ENCODE peak calls at places on chromosome 16, in ten cellular contexts. One of them, this sample, is unnamed. For H3K36me3, the result is how much of the 10 kb centered on the place peaks cover.

GRCh38 chr16:7345423-7345822 is 12.8 kb downstream of the RBFOX1 start:
- DNase-seq in Karpas-422: no peak
- DNase-seq in aorta: no peak
- DNase-seq in ovary: no peak
- DNase-seq in H7: no peak
- DNase-seq in tibial nerve: no peak
- DNase-seq in uterus: no peak
- DNase-seq in NT2/D1: no peak
- DNase-seq in effector memory CD4-positive, alpha-beta T cell: no peak
- DNase-seq in neural progenitor cell: no peak
- DNase-seq in this sample: no peak

GRCh38 chr16:57533618-57534336 is 2.6 kb downstream of the CCDC102A start:
- DNase-seq in uterus: peak
- DNase-seq in tibial nerve: no peak
- DNase-seq in Karpas-422: peak
- DNase-seq in neural progenitor cell: no peak
- DNase-seq in ovary: peak
- DNase-seq in NT2/D1: no peak
- DNase-seq in effector memory CD4-positive, alpha-beta T cell: peak
- DNase-seq in aorta: peak
- DNase-seq in H7: peak
- DNase-seq in this sample: peak

GRCh38 chr16:2752850-2753522 is 548 bp downstream of the SRRM2 start:
- DNase-seq in aorta: peak
- DNase-seq in neural progenitor cell: peak
- DNase-seq in ovary: peak
- DNase-seq in uterus: peak
- DNase-seq in H7: peak
- DNase-seq in effector memory CD4-positive, alpha-beta T cell: peak
- DNase-seq in NT2/D1: peak
- DNase-seq in tibial nerve: peak
- DNase-seq in Karpas-422: peak
- DNase-seq in this sample: peak

GRCh38 chr16:535446-536405 is 8.2 kb downstream of the CAPN15 start:
- DNase-seq in H7: peak
- DNase-seq in effector memory CD4-positive, alpha-beta T cell: no peak
- DNase-seq in tibial nerve: no peak
- DNase-seq in NT2/D1: no peak
- DNase-seq in ovary: no peak
- DNase-seq in uterus: no peak
- DNase-seq in neural progenitor cell: no peak
- DNase-seq in Karpas-422: no peak
- DNase-seq in aorta: no peak
- DNase-seq in this sample: no peak

GRCh38 chr16:57260294-57260929 is 15.4 kb downstream of the ARL2BP start:
- DNase-seq in Karpas-422: no peak
- DNase-seq in neural progenitor cell: peak
- DNase-seq in ovary: no peak
- DNase-seq in aorta: no peak
- DNase-seq in tibial nerve: no peak
- DNase-seq in NT2/D1: peak
- DNase-seq in H7: peak
- DNase-seq in uterus: no peak
- DNase-seq in effector memory CD4-positive, alpha-beta T cell: no peak
- DNase-seq in this sample: no peak

GRCh38 chr16:26569793-26570192 is 496.9 kb upstream of the C16orf82 start:
- DNase-seq in Karpas-422: peak
- DNase-seq in H7: peak
- DNase-seq in uterus: no peak
- DNase-seq in ovary: no peak
- DNase-seq in tibial nerve: no peak
- DNase-seq in aorta: no peak
- DNase-seq in NT2/D1: peak
- DNase-seq in effector memory CD4-positive, alpha-beta T cell: no peak
- DNase-seq in neural progenitor cell: peak
- DNase-seq in this sample: no peak

GRCh38 chr16:51198349-51198748 is 47.3 kb upstream of the SALL1 start:
- DNase-seq in uterus: no peak
- DNase-seq in effector memory CD4-positive, alpha-beta T cell: no peak
- DNase-seq in Karpas-422: no peak
- DNase-seq in aorta: no peak
- DNase-seq in neural progenitor cell: no peak
- DNase-seq in ovary: no peak
- DNase-seq in NT2/D1: no peak
- DNase-seq in H7: no peak
- DNase-seq in tibial nerve: no peak
- DNase-seq in this sample: no peak

GRCh38 chr16:50666658-50667496 is 14.2 kb downstream of the SNX20 start:
- DNase-seq in H7: no peak
- DNase-seq in tibial nerve: no peak
- DNase-seq in uterus: no peak
- DNase-seq in aorta: no peak
- DNase-seq in Karpas-422: no peak
- DNase-seq in ovary: no peak
- DNase-seq in neural progenitor cell: no peak
- DNase-seq in effector memory CD4-positive, alpha-beta T cell: no peak
- DNase-seq in NT2/D1: no peak
- DNase-seq in this sample: no peak

DNA sequence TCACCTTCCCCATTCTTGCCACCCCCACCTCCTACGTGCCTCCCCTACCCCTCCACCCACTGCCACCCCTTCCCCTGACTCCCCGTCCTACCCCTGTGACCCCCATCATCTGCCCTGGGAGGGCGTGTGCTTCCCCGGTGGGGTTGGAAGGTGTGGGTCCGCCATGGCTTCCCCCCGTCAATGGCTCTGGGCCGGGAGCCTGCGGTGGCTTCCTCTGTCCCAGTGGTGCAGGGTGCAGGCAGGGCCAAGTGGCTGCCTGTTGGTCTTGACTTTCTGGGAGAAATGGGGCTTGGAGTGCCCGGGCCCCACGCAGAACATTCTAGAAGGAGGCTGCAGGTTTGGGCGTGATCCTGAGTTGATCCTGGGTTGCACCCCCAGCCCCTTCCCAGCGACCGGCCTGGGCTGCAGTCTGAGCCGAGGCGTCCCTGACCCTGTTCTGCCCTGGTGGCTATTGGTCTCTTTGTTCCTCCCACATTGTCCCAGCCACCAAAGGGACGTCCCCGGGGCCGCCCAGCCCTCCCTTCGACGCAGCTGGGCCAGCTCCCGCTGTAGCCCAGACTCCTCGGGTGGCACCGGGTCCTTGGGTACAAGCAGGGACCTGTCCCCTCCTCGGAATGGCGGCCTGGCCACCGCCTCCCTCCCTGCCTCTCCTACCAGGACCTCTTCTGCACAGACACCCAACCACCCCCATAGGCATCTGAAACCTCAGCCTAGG is 25.7 kb downstream of the GSE1 start:
- DNase-seq in tibial nerve: no peak
- DNase-seq in aorta: no peak
- DNase-seq in ovary: no peak
- DNase-seq in NT2/D1: no peak
- DNase-seq in effector memory CD4-positive, alpha-beta T cell: no peak
- DNase-seq in uterus: no peak
- DNase-seq in neural progenitor cell: no peak
- DNase-seq in Karpas-422: no peak
- DNase-seq in H7: no peak
- DNase-seq in this sample: no peak
- H3K36me3 ChIP-seq in tibial nerve: under half
- H3K36me3 ChIP-seq in aorta: under half
- H3K36me3 ChIP-seq in ovary: under half
- H3K36me3 ChIP-seq in NT2/D1: under half
- H3K36me3 ChIP-seq in effector memory CD4-positive, alpha-beta T cell: under half
- H3K36me3 ChIP-seq in uterus: under half
- H3K36me3 ChIP-seq in neural progenitor cell: under half
- H3K36me3 ChIP-seq in Karpas-422: under half
- H3K36me3 ChIP-seq in H7: under half
- H3K36me3 ChIP-seq in this sample: under half

GRCh38 chr16:75616541-75617010 is 6.5 kb downstream of the ADAT1 start:
- DNase-seq in aorta: no peak
- DNase-seq in tibial nerve: no peak
- DNase-seq in ovary: no peak
- DNase-seq in effector memory CD4-positive, alpha-beta T cell: no peak
- DNase-seq in neural progenitor cell: no peak
- DNase-seq in NT2/D1: no peak
- DNase-seq in H7: no peak
- DNase-seq in uterus: no peak
- DNase-seq in Karpas-422: no peak
- DNase-seq in this sample: no peak

GRCh38 chr16:75617121-75617520 is 6.0 kb downstream of the ADAT1 start:
- DNase-seq in uterus: no peak
- DNase-seq in neural progenitor cell: no peak
- DNase-seq in NT2/D1: no peak
- DNase-seq in aorta: no peak
- DNase-seq in tibial nerve: no peak
- DNase-seq in H7: no peak
- DNase-seq in effector memory CD4-positive, alpha-beta T cell: no peak
- DNase-seq in Karpas-422: no peak
- DNase-seq in ovary: no peak
- DNase-seq in this sample: no peak

GRCh38 chr16:75620326-75621169 is 2.5 kb downstream of the ADAT1 start:
- DNase-seq in ovary: no peak
- DNase-seq in effector memory CD4-positive, alpha-beta T cell: peak
- DNase-seq in H7: no peak
- DNase-seq in tibial nerve: no peak
- DNase-seq in NT2/D1: no peak
- DNase-seq in neural progenitor cell: no peak
- DNase-seq in Karpas-422: no peak
- DNase-seq in aorta: no peak
- DNase-seq in uterus: no peak
- DNase-seq in this sample: peak

GRCh38 chr16:75621170-75621477 is 2.0 kb downstream of the ADAT1 start:
- DNase-seq in tibial nerve: no peak
- DNase-seq in neural progenitor cell: peak
- DNase-seq in uterus: no peak
- DNase-seq in Karpas-422: peak
- DNase-seq in aorta: no peak
- DNase-seq in effector memory CD4-positive, alpha-beta T cell: no peak
- DNase-seq in H7: peak
- DNase-seq in NT2/D1: no peak
- DNase-seq in ovary: no peak
- DNase-seq in this sample: no peak

DNA sequence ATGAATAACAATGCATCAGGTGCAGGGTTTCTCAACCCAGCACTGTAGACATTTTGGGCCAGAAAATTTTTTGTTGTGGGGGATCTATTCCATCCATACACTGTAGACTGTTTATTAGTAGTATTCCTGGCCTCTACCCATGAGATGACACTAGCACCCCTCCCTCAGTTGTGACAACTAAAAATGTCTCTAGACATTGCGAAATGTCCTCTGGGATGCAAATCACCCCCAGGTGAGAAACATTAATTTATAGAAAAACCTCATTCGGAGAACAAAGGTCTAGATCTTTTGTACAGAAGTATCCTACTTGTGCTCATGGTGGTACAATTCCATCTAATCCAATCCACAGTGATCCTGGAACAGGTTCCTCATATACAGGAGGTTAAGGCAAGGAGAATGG is 4.3 kb downstream of the ADAT1 start:
- DNase-seq in tibial nerve: no peak
- DNase-seq in neural progenitor cell: no peak
- DNase-seq in effector memory CD4-positive, alpha-beta T cell: no peak
- DNase-seq in H7: no peak
- DNase-seq in ovary: no peak
- DNase-seq in aorta: no peak
- DNase-seq in uterus: no peak
- DNase-seq in Karpas-422: no peak
- DNase-seq in NT2/D1: no peak
- DNase-seq in this sample: no peak
- H3K36me3 ChIP-seq in tibial nerve: half or more
- H3K36me3 ChIP-seq in neural progenitor cell: under half
- H3K36me3 ChIP-seq in effector memory CD4-positive, alpha-beta T cell: under half
- H3K36me3 ChIP-seq in H7: under half
- H3K36me3 ChIP-seq in ovary: under half
- H3K36me3 ChIP-seq in aorta: under half
- H3K36me3 ChIP-seq in uterus: under half
- H3K36me3 ChIP-seq in Karpas-422: under half
- H3K36me3 ChIP-seq in NT2/D1: half or more
- H3K36me3 ChIP-seq in this sample: under half

DNA sequence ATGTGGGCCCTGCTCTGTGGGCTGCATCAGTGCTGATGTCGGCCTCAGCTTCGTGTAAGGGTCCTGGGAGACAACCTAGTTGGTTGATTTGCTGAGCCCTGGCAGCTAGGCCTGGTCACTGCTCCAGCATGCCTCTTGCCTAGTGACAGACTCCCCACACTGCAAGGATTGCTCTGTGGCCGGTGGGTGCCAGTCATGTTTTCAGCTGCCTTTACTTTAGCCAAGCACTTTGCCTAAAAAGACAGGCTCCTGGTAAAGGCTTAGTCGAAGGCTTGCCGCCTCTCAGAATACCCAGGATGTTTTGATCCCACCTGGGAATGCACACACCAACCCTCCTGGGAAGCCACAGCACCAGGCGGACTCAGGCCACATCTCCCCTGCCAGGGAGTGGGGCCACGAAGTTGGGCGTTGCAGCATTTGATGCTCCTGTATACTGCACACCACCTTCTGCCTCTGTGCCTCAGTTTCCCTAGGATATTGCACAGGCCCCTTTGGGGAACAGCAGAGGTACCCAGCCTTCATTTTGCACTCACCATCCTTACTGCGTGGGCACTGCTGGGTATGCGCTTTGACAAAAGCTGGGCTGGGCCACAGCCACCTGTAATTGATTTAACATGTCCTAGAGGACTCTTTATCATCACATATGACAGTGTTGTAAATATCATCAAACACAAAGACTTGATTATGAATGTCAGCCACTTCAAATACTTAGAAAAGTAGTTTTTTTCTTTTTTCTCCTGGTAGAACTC is 19.9 kb downstream of the GINS2 start:
- DNase-seq in aorta: peak
- DNase-seq in Karpas-422: no peak
- DNase-seq in tibial nerve: no peak
- DNase-seq in NT2/D1: no peak
- DNase-seq in H7: no peak
- DNase-seq in ovary: no peak
- DNase-seq in effector memory CD4-positive, alpha-beta T cell: no peak
- DNase-seq in uterus: no peak
- DNase-seq in neural progenitor cell: no peak
- DNase-seq in this sample: no peak
- H3K36me3 ChIP-seq in aorta: under half
- H3K36me3 ChIP-seq in Karpas-422: under half
- H3K36me3 ChIP-seq in tibial nerve: half or more
- H3K36me3 ChIP-seq in NT2/D1: half or more
- H3K36me3 ChIP-seq in H7: half or more
- H3K36me3 ChIP-seq in ovary: under half
- H3K36me3 ChIP-seq in effector memory CD4-positive, alpha-beta T cell: half or more
- H3K36me3 ChIP-seq in uterus: under half
- H3K36me3 ChIP-seq in neural progenitor cell: under half
- H3K36me3 ChIP-seq in this sample: half or more

DNA sequence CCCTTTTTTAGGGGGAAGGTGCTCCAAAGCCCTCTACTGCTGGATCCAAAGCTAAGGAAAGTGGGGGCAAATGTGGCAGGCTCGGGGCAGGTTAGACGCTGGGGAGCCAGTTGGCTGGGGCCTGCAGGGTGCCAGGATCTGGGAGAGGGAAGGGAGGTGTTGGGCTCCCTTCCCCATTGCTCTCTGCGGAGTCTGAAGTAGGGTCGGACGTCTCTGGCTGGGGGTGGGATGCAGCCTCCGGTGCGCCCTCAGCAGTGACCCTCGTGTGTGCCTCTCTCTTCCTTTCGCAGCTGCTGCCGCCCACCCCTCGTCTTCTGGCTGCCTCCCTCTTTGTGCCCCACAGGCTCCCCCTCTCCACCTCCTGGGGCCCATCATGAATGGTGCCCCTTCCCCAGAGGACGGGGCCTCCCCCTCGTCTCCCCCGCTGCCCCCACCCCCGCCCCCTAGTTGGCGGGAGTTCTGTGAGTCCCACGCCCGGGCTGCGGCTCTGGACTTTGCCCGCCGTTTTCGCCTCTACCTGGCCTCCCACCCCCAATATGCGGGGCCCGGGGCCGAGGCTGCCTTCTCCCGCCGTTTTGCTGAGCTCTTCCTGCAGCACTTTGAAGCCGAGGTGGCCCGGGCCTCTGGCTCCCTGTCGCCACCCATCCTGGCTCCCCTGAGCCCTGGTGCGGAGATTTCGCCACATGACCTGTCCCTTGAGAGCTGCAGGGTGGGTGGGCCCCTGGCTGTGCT is 2.2 kb downstream of the SH2B1 start:
- DNase-seq in ovary: no peak
- DNase-seq in effector memory CD4-positive, alpha-beta T cell: no peak
- DNase-seq in Karpas-422: no peak
- DNase-seq in neural progenitor cell: no peak
- DNase-seq in aorta: no peak
- DNase-seq in uterus: no peak
- DNase-seq in tibial nerve: no peak
- DNase-seq in H7: peak
- DNase-seq in NT2/D1: no peak
- DNase-seq in this sample: no peak
- H3K36me3 ChIP-seq in ovary: under half
- H3K36me3 ChIP-seq in effector memory CD4-positive, alpha-beta T cell: under half
- H3K36me3 ChIP-seq in Karpas-422: under half
- H3K36me3 ChIP-seq in neural progenitor cell: under half
- H3K36me3 ChIP-seq in aorta: under half
- H3K36me3 ChIP-seq in uterus: under half
- H3K36me3 ChIP-seq in tibial nerve: half or more
- H3K36me3 ChIP-seq in H7: under half
- H3K36me3 ChIP-seq in NT2/D1: under half
- H3K36me3 ChIP-seq in this sample: under half